ENCODE peak calls at places on chromosomes 6 and 20, in eight cellular contexts. E, C, L, T, X, Y, F and A are unnamed samples.

GRCh38 chr6:148440877-148441453 is 98.3 kb downstream of the SASH1 start:
- DNase-seq in E (peak), C (no peak), L (peak), T (peak), X (peak), Y (peak), F (no peak), A (peak)

GRCh38 chr6:42450314-42451145 is 1.2 kb downstream of the TRERF1 start:
- DNase-seq in E (peak), C (no peak), L (peak), T (peak), X (no peak), Y (no peak), F (peak), A (no peak)

GRCh38 chr6:17021539-17021889 is 80.3 kb upstream of the STMND1 start:
- DNase-seq in E (peak), C (no peak), L (peak), T (peak), X (no peak), Y (no peak), F (no peak), A (no peak)

GRCh38 chr20:58623579-58624473 is 27.3 kb upstream of the STX16 start:
- DNase-seq in E (peak), C (no peak), L (peak), T (peak), X (peak), Y (peak), F (no peak), A (peak)

GRCh38 chr20:12860619-12861247 is 148.0 kb upstream of the SPTLC3 start:
- DNase-seq in E (no peak), C (no peak), L (no peak), T (no peak), X (no peak), Y (no peak), F (no peak), A (no peak)

GRCh38 chr20:50292324-50293243 is 102.0 kb downstream of the CEBPB start:
- DNase-seq in E (peak), C (no peak), L (peak), T (peak), X (peak), Y (peak), F (no peak), A (peak)

GRCh38 chr6:107555449-107555848 is 65.5 kb downstream of the SOBP start:
- DNase-seq in E (no peak), C (no peak), L (no peak), T (no peak), X (no peak), Y (no peak), F (no peak), A (no peak)

GRCh38 chr20:46712056-46712636 is 2.7 kb downstream of the SLC2A10 start:
- DNase-seq in E (no peak), C (no peak), L (no peak), T (no peak), X (no peak), Y (no peak), F (no peak), A (no peak)

GRCh38 chr6:43334466-43335095 is 26.0 kb upstream of the CRIP3 start:
- DNase-seq in E (peak), C (no peak), L (peak), T (peak), X (no peak), Y (peak), F (no peak), A (peak)

GRCh38 chr20:35252037-35252461 is 25.6 kb downstream of the MMP24 start:
- DNase-seq in E (no peak), C (peak), L (no peak), T (no peak), X (no peak), Y (no peak), F (peak), A (no peak)

GRCh38 chr20:56003966-56004365 is 1.4 kb downstream of the CBLN4 start:
- DNase-seq in E (no peak), C (no peak), L (no peak), T (no peak), X (no peak), Y (no peak), F (no peak), A (no peak)

GRCh38 chr6:136181191-136181833 is 68.8 kb downstream of the MTFR2 start:
- DNase-seq in E (no peak), C (no peak), L (no peak), T (no peak), X (no peak), Y (no peak), F (no peak), A (no peak)

GRCh38 chr6:26311012-26311384 is 54.0 kb upstream of the BTN3A2 start:
- DNase-seq in E (peak), C (peak), L (peak), T (peak), X (no peak), Y (no peak), F (peak), A (no peak)

GRCh38 chr6:98764378-98764911 is 69.9 kb upstream of the POU3F2 start:
- DNase-seq in E (peak), C (no peak), L (peak), T (no peak), X (no peak), Y (peak), F (no peak), A (no peak)

GRCh38 chr6:94636780-94637385 is 940.5 kb upstream of the MANEA start:
- DNase-seq in E (no peak), C (no peak), L (no peak), T (peak), X (no peak), Y (peak), F (no peak), A (no peak)

GRCh38 chr6:1027795-1028569 is 283.9 kb upstream of the FOXQ1 start:
- DNase-seq in E (no peak), C (no peak), L (no peak), T (peak), X (no peak), Y (no peak), F (no peak), A (no peak)

GRCh38 chr20:17936791-17937687 is 31.6 kb downstream of the SNX5 start:
- DNase-seq in E (peak), C (no peak), L (peak), T (peak), X (peak), Y (no peak), F (no peak), A (peak)

GRCh38 chr6:160000280-160000704 is 31.4 kb downstream of the IGF2R start:
- DNase-seq in E (no peak), C (no peak), L (no peak), T (peak), X (no peak), Y (no peak), F (no peak), A (no peak)

GRCh38 chr6:71168233-71168765 is 120.3 kb upstream of the OGFRL1 start:
- DNase-seq in E (no peak), C (no peak), L (no peak), T (no peak), X (no peak), Y (no peak), F (no peak), A (no peak)

GRCh38 chr6:19772891-19773290 is 64.3 kb upstream of the ID4 start:
- DNase-seq in E (no peak), C (no peak), L (no peak), T (no peak), X (no peak), Y (no peak), F (no peak), A (no peak)

GRCh38 chr20:2873747-2874041 is 413 bp downstream of the PTPRA start:
- DNase-seq in E (peak), C (peak), L (peak), T (no peak), X (no peak), Y (no peak), F (no peak), A (no peak)

GRCh38 chr6:110296151-110297028 is 61.8 kb downstream of the METTL24 start:
- DNase-seq in E (no peak), C (no peak), L (peak), T (peak), X (no peak), Y (no peak), F (peak), A (no peak)

GRCh38 chr6:166591961-166592520 is 5.6 kb upstream of the RAMACL start:
- DNase-seq in E (no peak), C (no peak), L (no peak), T (no peak), X (peak), Y (no peak), F (no peak), A (no peak)

GRCh38 chr6:75546401-75546800 is 52.8 kb upstream of the FILIP1 start:
- DNase-seq in E (peak), C (no peak), L (peak), T (peak), X (no peak), Y (peak), F (no peak), A (no peak)

GRCh38 chr20:45012682-45013302 is 46.5 kb downstream of the STK4 start:
- DNase-seq in E (peak), C (no peak), L (peak), T (peak), X (no peak), Y (no peak), F (no peak), A (no peak)

GRCh38 chr6:79605968-79606764 is 25.0 kb upstream of the SH3BGRL2 start:
- DNase-seq in E (no peak), C (no peak), L (no peak), T (no peak), X (no peak), Y (no peak), F (no peak), A (no peak)

GRCh38 chr6:152976749-152977148 is 6.1 kb downstream of the FBXO5 start:
- DNase-seq in E (no peak), C (no peak), L (no peak), T (peak), X (no peak), Y (no peak), F (no peak), A (no peak)

GRCh38 chr6:79463721-79464120 is 73.5 kb downstream of the LCA5 start:
- DNase-seq in E (no peak), C (no peak), L (no peak), T (no peak), X (no peak), Y (no peak), F (no peak), A (no peak)

GRCh38 chr6:109034439-109035041 is 60.1 kb downstream of the SESN1 start:
- DNase-seq in E (peak), C (no peak), L (peak), T (peak), X (no peak), Y (no peak), F (no peak), A (no peak)

GRCh38 chr20:48604936-48605335 is 222.9 kb downstream of the PREX1 start:
- DNase-seq in E (no peak), C (no peak), L (no peak), T (no peak), X (no peak), Y (no peak), F (no peak), A (no peak)

GRCh38 chr20:10319855-10320254 is 101.2 kb downstream of the SNAP25 start:
- DNase-seq in E (no peak), C (no peak), L (no peak), T (no peak), X (no peak), Y (no peak), F (no peak), A (no peak)

GRCh38 chr6:100175814-100176275 is 181.8 kb upstream of the MCHR2 start:
- DNase-seq in E (peak), C (no peak), L (peak), T (peak), X (no peak), Y (peak), F (no peak), A (peak)
- H3K4me3 ChIP-seq in E (no peak), C (no peak), L (peak), T (no peak), X (no peak), Y (no peak), F (no peak), A (no peak)

GRCh38 chr6:34239893-34240292 is 3.2 kb downstream of the HMGA1 start:
- DNase-seq in E (no peak), C (no peak), L (no peak), T (no peak), X (no peak), Y (no peak), F (no peak), A (no peak)
- H3K4me3 ChIP-seq in E (no peak), C (no peak), L (no peak), T (peak), X (no peak), Y (no peak), F (no peak), A (no peak)

GRCh38 chr6:12291785-12292604 is 1.8 kb downstream of the EDN1 start:
- DNase-seq in E (no peak), C (no peak), L (peak), T (no peak), X (no peak), Y (no peak), F (no peak), A (no peak)
- H3K4me3 ChIP-seq in E (peak), C (no peak), L (peak), T (no peak), X (peak), Y (peak), F (no peak), A (peak)

GRCh38 chr6:116828983-116829382 is at the start of gene GPRC6A:
- DNase-seq in E (no peak), C (no peak), L (no peak), T (no peak), X (no peak), Y (no peak), F (no peak), A (no peak)

DNA sequence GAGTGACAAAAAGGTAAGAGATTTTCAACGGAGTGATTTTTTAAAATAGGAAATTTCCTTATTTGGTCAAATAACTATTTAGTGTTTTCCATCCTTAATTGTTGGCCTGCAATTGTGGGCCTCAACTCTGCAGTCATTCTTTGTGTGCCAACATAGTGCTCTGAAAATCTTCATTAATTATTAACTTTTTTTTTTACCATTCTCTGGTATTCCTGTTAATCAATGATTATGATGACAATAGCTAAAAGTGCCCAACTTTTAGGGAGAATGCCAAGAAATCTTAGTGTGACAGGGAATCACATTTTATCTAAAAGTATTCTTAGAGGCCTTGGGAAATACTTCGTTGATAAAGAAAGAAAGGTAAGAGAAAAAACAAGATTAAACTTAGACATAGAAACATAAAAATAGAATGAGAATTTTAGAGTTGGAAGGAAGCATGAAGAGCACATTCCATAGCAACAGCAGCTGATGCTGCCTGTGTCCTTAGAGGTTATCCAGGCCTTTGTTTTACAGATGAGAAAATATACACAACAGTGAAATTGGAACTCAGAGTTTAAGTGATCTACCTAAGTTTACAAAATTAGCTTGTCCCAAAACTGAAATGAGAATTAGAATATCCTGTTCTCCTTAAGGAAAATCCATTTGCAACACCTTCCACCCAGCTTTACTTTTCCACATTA is 1.2 kb downstream of the GPRC6A start:
- DNase-seq in E (no peak), C (no peak), L (no peak), T (no peak), X (no peak), Y (no peak), F (no peak), A (no peak)
- H3K4me3 ChIP-seq in E (no peak), C (no peak), L (no peak), T (no peak), X (no peak), Y (no peak), F (no peak), A (no peak)

GRCh38 chr6:35218021-35218420 is 4.3 kb downstream of the SCUBE3 start:
- DNase-seq in E (peak), C (no peak), L (peak), T (peak), X (no peak), Y (no peak), F (no peak), A (no peak)

GRCh38 chr6:35216832-35217811 is 3.4 kb downstream of the SCUBE3 start:
- DNase-seq in E (no peak), C (no peak), L (peak), T (no peak), X (no peak), Y (no peak), F (no peak), A (no peak)

GRCh38 chr6:35215665-35216411 is 2.1 kb downstream of the SCUBE3 start:
- DNase-seq in E (no peak), C (no peak), L (no peak), T (no peak), X (no peak), Y (no peak), F (no peak), A (no peak)

GRCh38 chr6:35214869-35215664 is 1.3 kb downstream of the SCUBE3 start:
- DNase-seq in E (no peak), C (no peak), L (peak), T (no peak), X (no peak), Y (no peak), F (no peak), A (no peak)

GRCh38 chr6:35216412-35216732 is 2.6 kb downstream of the SCUBE3 start:
- DNase-seq in E (no peak), C (no peak), L (no peak), T (no peak), X (no peak), Y (no peak), F (no peak), A (no peak)
- H3K4me3 ChIP-seq in E (no peak), C (no peak), L (peak), T (no peak), X (no peak), Y (no peak), F (no peak), A (no peak)

GRCh38 chr6:72967329-72967728 is 258.0 kb downstream of the KHDC1L start:
- DNase-seq in E (no peak), C (no peak), L (no peak), T (no peak), X (no peak), Y (no peak), F (no peak), A (no peak)

GRCh38 chr6:72968704-72969103 is 256.6 kb downstream of the KHDC1L start:
- DNase-seq in E (no peak), C (no peak), L (no peak), T (no peak), X (no peak), Y (no peak), F (no peak), A (no peak)

GRCh38 chr6:72969666-72970065 is 255.6 kb downstream of the KHDC1L start:
- DNase-seq in E (no peak), C (no peak), L (no peak), T (no peak), X (no peak), Y (no peak), F (no peak), A (no peak)

GRCh38 chr6:72963946-72964345 is 261.4 kb downstream of the KHDC1L start:
- DNase-seq in E (no peak), C (no peak), L (no peak), T (no peak), X (no peak), Y (peak), F (no peak), A (no peak)

DNA sequence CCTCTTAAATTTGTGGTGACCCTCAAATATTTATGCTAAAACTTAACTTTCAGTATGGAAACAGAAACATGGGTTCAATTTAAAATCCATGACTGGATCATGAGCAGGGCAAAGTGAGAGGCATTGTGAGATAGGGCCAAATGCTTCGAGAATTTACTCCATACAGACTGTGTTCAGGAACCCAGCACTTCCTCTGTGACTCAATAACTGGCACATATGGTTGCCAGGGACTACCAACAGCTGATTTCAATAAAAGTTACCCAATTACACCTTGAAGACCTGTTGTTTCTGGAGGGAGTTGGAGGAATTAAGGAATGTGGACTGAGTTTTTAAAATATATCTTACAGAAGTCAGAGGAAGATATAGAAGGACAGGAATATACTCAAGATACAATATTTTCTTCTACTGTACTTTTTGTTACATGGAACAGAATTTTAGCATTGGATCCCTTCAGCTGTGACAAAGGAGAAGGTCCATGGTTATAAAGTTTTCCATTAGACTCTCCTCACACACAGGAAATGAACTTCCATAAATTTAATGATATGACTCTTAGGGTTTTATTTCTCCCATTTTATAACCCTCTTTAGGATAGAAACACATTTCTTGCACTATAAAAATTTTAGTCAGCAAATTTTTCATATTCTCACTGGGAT is 258.5 kb downstream of the KHDC1L start:
- DNase-seq in E (peak), C (no peak), L (peak), T (no peak), X (no peak), Y (no peak), F (no peak), A (no peak)
- H3K4me3 ChIP-seq in E (no peak), C (no peak), L (no peak), T (no peak), X (no peak), Y (no peak), F (no peak), A (no peak)

GRCh38 chr20:5864873-5865582 is 85.3 kb downstream of the TRMT6 start:
- DNase-seq in E (peak), C (no peak), L (no peak), T (peak), X (no peak), Y (no peak), F (no peak), A (peak)

GRCh38 chr20:5864428-5864827 is 85.9 kb downstream of the TRMT6 start:
- DNase-seq in E (no peak), C (no peak), L (no peak), T (no peak), X (peak), Y (no peak), F (no peak), A (no peak)

GRCh38 chr20:5865604-5866003 is 84.7 kb downstream of the TRMT6 start:
- DNase-seq in E (no peak), C (no peak), L (no peak), T (no peak), X (no peak), Y (no peak), F (no peak), A (no peak)

GRCh38 chr20:5862703-5863039 is 87.7 kb downstream of the TRMT6 start:
- DNase-seq in E (no peak), C (no peak), L (no peak), T (peak), X (no peak), Y (no peak), F (no peak), A (no peak)

DNA sequence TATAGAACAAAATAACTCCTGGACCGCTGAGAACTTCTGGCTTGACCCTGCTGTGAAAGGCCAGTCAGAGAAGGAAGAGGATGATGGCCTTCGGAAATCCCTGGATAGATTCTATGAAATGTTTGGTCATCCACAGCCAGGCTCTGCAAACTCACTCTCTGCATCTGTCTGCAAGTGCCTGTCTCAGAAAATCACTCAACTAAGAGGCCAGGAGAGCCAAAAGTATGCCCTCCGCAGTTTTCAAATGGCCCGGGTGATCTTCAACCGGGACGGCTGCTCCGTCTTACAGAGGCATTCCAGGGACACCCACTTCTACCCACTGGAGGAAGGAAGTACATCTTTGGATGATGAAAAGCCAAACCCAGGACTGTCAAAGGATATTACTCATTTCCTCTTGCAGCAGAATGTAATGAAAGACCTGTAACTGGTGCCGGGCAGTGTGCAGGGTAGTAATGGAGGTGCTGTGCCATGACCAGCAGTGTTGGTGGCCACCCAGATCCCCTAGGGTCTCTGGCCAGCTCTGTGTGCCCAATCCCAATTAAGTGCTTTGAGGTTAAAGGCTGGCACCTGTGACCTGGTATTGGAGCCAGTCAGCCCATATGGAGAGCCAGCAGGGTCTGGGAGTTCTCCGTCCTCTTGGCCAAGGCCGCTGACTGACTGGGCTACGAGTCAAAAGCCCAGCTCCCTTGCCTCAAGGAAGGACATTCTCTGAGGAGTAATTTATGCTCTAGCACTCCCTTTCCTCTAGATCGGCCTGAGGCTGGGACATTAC is 87.1 kb downstream of the TRMT6 start:
- DNase-seq in E (peak), C (no peak), L (no peak), T (peak), X (peak), Y (no peak), F (no peak), A (peak)
- H3K4me3 ChIP-seq in E (no peak), C (no peak), L (no peak), T (no peak), X (no peak), Y (no peak), F (no peak), A (no peak)